ENCODE peak calls at places on chromosomes 3 and 15, in six cellular contexts. X is colonic mucosa, R is brain microvascular endothelial cell, W is transverse colon, L is PC-9, U is mucosa of descending colon. J is an unnamed sample.

GRCh38 chr3:184679056-184679502 is 32.8 kb downstream of the MAGEF1 start:
- DNase-seq in X (no peak), R (no peak), W (no peak), L (no peak), U (no peak), J (no peak)

GRCh38 chr3:15647629-15648167 is 46.2 kb downstream of the BTD start:
- DNase-seq in X (peak; percentile 32), R (peak; percentile 97), W (peak; percentile 54), L (peak; percentile 64), U (no peak), J (peak; percentile 78)

GRCh38 chr3:10957976-10958749 is 34.4 kb upstream of the SLC6A1 start:
- DNase-seq in X (peak; percentile 29), R (no peak), W (peak; percentile 82), L (no peak), U (peak; percentile 78), J (no peak)

GRCh38 chr15:60510006-60510405 is 31.1 kb upstream of the ICE2 start:
- DNase-seq in X (no peak), R (no peak), W (no peak), L (no peak), U (no peak), J (no peak)

GRCh38 chr3:99764377-99764776 is 53.3 kb upstream of the CMSS1 start:
- DNase-seq in X (no peak), R (no peak), W (no peak), L (no peak), U (no peak), J (no peak)

GRCh38 chr3:57557088-57557537 is 1.0 kb downstream of the PDE12 start:
- DNase-seq in X (peak; percentile 41), R (peak; percentile 34), W (peak; percentile 29), L (no peak), U (peak; percentile 48), J (no peak)

GRCh38 chr15:42108808-42109207 is 14.4 kb upstream of the PLA2G4D start:
- DNase-seq in X (no peak), R (no peak), W (no peak), L (no peak), U (no peak), J (no peak)

GRCh38 chr3:184377882-184378445 is at the start of gene THPO:
- DNase-seq in X (no peak), R (no peak), W (no peak), L (no peak), U (no peak), J (no peak)

GRCh38 chr3:146468234-146468931 is 978 bp downstream of the PLSCR2 start:
- DNase-seq in X (peak; percentile 50), R (no peak), W (no peak), L (no peak), U (no peak), J (no peak)

GRCh38 chr3:32442766-32443165 is 51.1 kb downstream of the CMTM7 start:
- DNase-seq in X (no peak), R (no peak), W (no peak), L (peak; percentile 53), U (no peak), J (no peak)

GRCh38 chr3:45554001-45554691 is 40.4 kb upstream of the LIMD1 start:
- DNase-seq in X (peak; percentile 46), R (no peak), W (peak; percentile 73), L (no peak), U (no peak), J (no peak)

GRCh38 chr3:12440927-12441326 is 43.4 kb upstream of the TSEN2 start:
- DNase-seq in X (no peak), R (peak; percentile 33), W (no peak), L (no peak), U (no peak), J (no peak)

GRCh38 chr3:5520237-5520636 is 332.7 kb downstream of the EDEM1 start:
- DNase-seq in X (no peak), R (no peak), W (no peak), L (no peak), U (no peak), J (no peak)

GRCh38 chr3:110178965-110179364 is 841.6 kb upstream of the DPPA4 start:
- DNase-seq in X (no peak), R (no peak), W (no peak), L (no peak), U (no peak), J (no peak)

GRCh38 chr3:196749125-196749524 is 9.5 kb downstream of the PAK2 start:
- DNase-seq in X (no peak), R (no peak), W (no peak), L (no peak), U (no peak), J (no peak)

GRCh38 chr15:66294932-66295235 is 1.5 kb downstream of the DIS3L start:
- DNase-seq in X (no peak), R (peak; percentile 15), W (no peak), L (no peak), U (no peak), J (peak; percentile 8)

GRCh38 chr3:98732239-98733054 is 30.7 kb upstream of the ST3GAL6 start:
- DNase-seq in X (peak; percentile 43), R (peak; percentile 21), W (peak; percentile 23), L (peak; percentile 50), U (peak; percentile 57), J (no peak)

GRCh38 chr15:56944485-56944884 is 26.0 kb downstream of the TCF12 start:
- DNase-seq in X (no peak), R (no peak), W (no peak), L (no peak), U (no peak), J (no peak)

GRCh38 chr15:26564354-26564753 is 208.5 kb downstream of the GABRB3 start:
- DNase-seq in X (no peak), R (no peak), W (no peak), L (no peak), U (no peak), J (no peak)

GRCh38 chr3:167989999-167990398 is 105.7 kb downstream of the GOLIM4 start:
- DNase-seq in X (no peak), R (no peak), W (no peak), L (no peak), U (no peak), J (no peak)

GRCh38 chr15:67785431-67785830 is 39.9 kb upstream of the SKOR1 start:
- DNase-seq in X (no peak), R (no peak), W (no peak), L (no peak), U (no peak), J (no peak)

GRCh38 chr3:124316034-124316287 is 324.0 kb upstream of the ROPN1 start:
- DNase-seq in X (no peak), R (no peak), W (no peak), L (no peak), U (no peak), J (no peak)

GRCh38 chr3:124318650-124319049 is 326.7 kb upstream of the ROPN1 start:
- DNase-seq in X (no peak), R (no peak), W (no peak), L (no peak), U (no peak), J (no peak)

GRCh38 chr3:124318014-124318413 is 326.1 kb upstream of the ROPN1 start:
- DNase-seq in X (no peak), R (no peak), W (no peak), L (no peak), U (no peak), J (no peak)

GRCh38 chr3:124315215-124316033 is 323.5 kb upstream of the ROPN1 start:
- DNase-seq in X (no peak), R (peak; percentile 11), W (no peak), L (no peak), U (no peak), J (no peak)

GRCh38 chr3:124313621-124314020 is 321.7 kb upstream of the ROPN1 start:
- DNase-seq in X (no peak), R (no peak), W (no peak), L (no peak), U (no peak), J (no peak)
- H3K4me3 ChIP-seq in X (no peak overlapping the region), R (no peak overlapping the region), W (no peak overlapping the region), L (no peak overlapping the region), U (no peak overlapping the region), J (no peak overlapping the region)

GRCh38 chr15:36358094-36358961 is 221.1 kb upstream of the CDIN1 start:
- DNase-seq in X (no peak), R (peak; percentile 79), W (no peak), L (peak; percentile 36), U (no peak), J (no peak)
- TF ChIP-seq CTCF in X (no peak), R (no peak), W (no peak), L (no peak), U (no peak), J (no peak)

GRCh38 chr3:158685151-158685550 is 12.7 kb upstream of the LXN start:
- DNase-seq in X (no peak), R (no peak), W (no peak), L (no peak), U (no peak), J (no peak)

GRCh38 chr3:158680861-158681260 is 8.4 kb upstream of the LXN start:
- DNase-seq in X (no peak), R (no peak), W (no peak), L (no peak), U (no peak), J (no peak)

GRCh38 chr3:158679547-158680000 is 7.1 kb upstream of the LXN start:
- DNase-seq in X (no peak), R (no peak), W (no peak), L (no peak), U (no peak), J (no peak)

GRCh38 chr3:158678687-158679086 is 6.2 kb upstream of the LXN start:
- DNase-seq in X (no peak), R (no peak), W (no peak), L (no peak), U (no peak), J (no peak)

GRCh38 chr3:158683216-158683975 is 10.9 kb upstream of the LXN start:
- DNase-seq in X (no peak), R (peak; percentile 20), W (no peak), L (no peak), U (no peak), J (peak; percentile 72)
- H3K36me3 ChIP-seq in X (no peaks in the 10 kb centered on the region), R (no peaks in the 10 kb centered on the region), W (no peaks in the 10 kb centered on the region), L (peaks cover 31% of the 10 kb centered on the region), U (no peaks in the 10 kb centered on the region), J (no peaks in the 10 kb centered on the region)

GRCh38 chr3:9732080-9732752 is 681 bp downstream of the BRPF1 start:
- DNase-seq in X (peak; percentile 34), R (no peak), W (peak; percentile 26), L (no peak), U (no peak), J (no peak)

GRCh38 chr3:9730747-9731205 is 759 bp upstream of the BRPF1 start:
- DNase-seq in X (no peak), R (no peak), W (no peak), L (no peak), U (no peak), J (no peak)

GRCh38 chr3:9729419-9729818 is 2.1 kb upstream of the BRPF1 start:
- DNase-seq in X (no peak), R (no peak), W (no peak), L (no peak), U (no peak), J (no peak)

GRCh38 chr3:9731206-9732079 is at the start of gene BRPF1:
- DNase-seq in X (peak; percentile 100), R (peak; percentile 99), W (peak; percentile 100), L (peak; percentile 91), U (peak; percentile 100), J (peak; percentile 94)

DNA sequence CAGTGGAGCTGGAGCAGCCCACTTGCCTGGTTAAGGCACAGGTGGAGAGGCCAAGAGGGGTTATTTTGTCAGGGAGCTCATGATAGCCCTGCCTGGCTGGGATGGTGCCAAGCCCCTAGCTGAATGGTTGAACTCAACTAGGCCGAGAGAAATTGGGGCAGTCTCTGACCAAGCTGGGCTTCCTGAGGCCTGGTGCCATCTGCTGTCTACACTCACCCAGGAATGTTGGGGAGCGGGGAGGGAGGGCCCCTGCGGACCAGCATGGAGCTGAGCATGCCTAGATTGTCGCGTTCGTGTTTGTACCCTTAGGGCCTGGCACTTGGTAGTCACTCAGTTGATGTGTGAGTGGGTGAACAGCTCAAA is 1.2 kb downstream of the BRPF1 start:
- DNase-seq in X (no peak), R (no peak), W (no peak), L (no peak), U (no peak), J (no peak)
- H3K4me3 ChIP-seq in X (peak overlapping the region; percentile 100), R (peak overlapping the region; percentile 91), W (peak overlapping the region; percentile 87), L (peak overlapping the region; percentile 95), U (no peak overlapping the region), J (peak overlapping the region; percentile 93)